ENCODE peak calls at places on chromosome 1, in six cellular contexts. Y, N, L, G, O and V are unnamed samples.

GRCh38 chr1:2290595-2291510 is 62.7 kb downstream of the SKI start:
- DNase-seq in O (peak), N (peak), L (peak), Y (peak), G (no peak), V (peak)

GRCh38 chr1:19661721-19662228 is 2.9 kb upstream of the HTR6 start:
- DNase-seq in G (no peak), L (peak), Y (no peak), N (peak), O (peak), V (peak)

GRCh38 chr1:152189657-152190442 is 30.8 kb upstream of the RPTN start:
- DNase-seq in Y (no peak), N (peak), O (peak), G (peak), L (peak), V (peak)

GRCh38 chr1:6634278-6635052 is 9.8 kb downstream of the THAP3 start:
- DNase-seq in O (no peak), G (no peak), Y (no peak), N (peak), L (peak), V (peak)

GRCh38 chr1:2201062-2201461 is 6.5 kb upstream of the FAAP20 start:
- DNase-seq in G (no peak), L (no peak), Y (no peak), N (no peak), O (no peak), V (no peak)

GRCh38 chr1:61446531-61446991 is 278.4 kb downstream of the TM2D1 start:
- DNase-seq in Y (no peak), N (no peak), L (no peak), O (no peak), G (no peak), V (no peak)

GRCh38 chr1:68673771-68674170 is 176.9 kb upstream of the DEPDC1 start:
- DNase-seq in G (no peak), O (no peak), N (no peak), Y (no peak), L (peak), V (peak)

GRCh38 chr1:77415585-77415984 is 133.8 kb downstream of the AK5 start:
- DNase-seq in L (no peak), O (no peak), G (no peak), Y (no peak), N (no peak), V (no peak)

GRCh38 chr1:9689971-9690381 is 38.4 kb downstream of the PIK3CD start:
- DNase-seq in G (no peak), Y (no peak), L (peak), N (peak), O (no peak), V (no peak)

GRCh38 chr1:121408354-121408753 is 223.6 kb downstream of the SRGAP2C start:
- DNase-seq in N (no peak), O (no peak), L (no peak), Y (no peak), G (no peak), V (no peak)

GRCh38 chr1:22104865-22105437 is 37.9 kb downstream of the WNT4 start:
- DNase-seq in O (no peak), G (no peak), Y (no peak), L (no peak), N (peak), V (no peak)

GRCh38 chr1:113608371-113608770 is 150.9 kb downstream of the PHTF1 start:
- DNase-seq in N (no peak), Y (no peak), O (no peak), L (no peak), G (no peak), V (no peak)